ENCODE peak calls at places on chromosomes 13 and 19, in six cellular contexts. S is body of pancreas, I is choroid plexus epithelial cell, L is GM23338, U is PC-9, R is AG10803. K is an unnamed sample.
A peak's percentile ranks its signal among the peaks of the same experiment; 100 is the strongest.

GRCh38 chr19:35404879-35405622 is 34.2 kb downstream of the GPR42 start:
- DNase-seq in R (peak; percentile 91), S (peak; percentile 40), I (peak; percentile 89), L (peak; percentile 63), U (peak; percentile 67), K (peak; percentile 93)

GRCh38 chr19:35722461-35722860 is 4.7 kb downstream of the KMT2B start:
- DNase-seq in R (no peak), I (no peak), U (no peak), L (no peak), S (no peak), K (no peak)

GRCh38 chr13:97261254-97262015 is 39.3 kb downstream of the MBNL2 start:
- DNase-seq in S (no peak), U (no peak), L (no peak), R (no peak), I (no peak), K (no peak)

GRCh38 chr13:109576331-109576813 is 210.0 kb downstream of the IRS2 start:
- DNase-seq in L (no peak), R (no peak), U (no peak), I (no peak), S (no peak), K (peak; percentile 50)

GRCh38 chr13:68107667-68108066 is 877.5 kb upstream of the PCDH9 start:
- DNase-seq in R (no peak), I (no peak), U (no peak), L (no peak), S (no peak), K (no peak)

GRCh38 chr19:18846862-18847515 is 15.2 kb downstream of the UPF1 start:
- DNase-seq in U (no peak), L (peak; percentile 92), S (peak; percentile 78), I (peak; percentile 85), R (peak; percentile 88), K (peak; percentile 79)

GRCh38 chr19:37905936-37906867 is at the start of gene WDR87:
- DNase-seq in U (peak; percentile 78), R (peak; percentile 6), L (peak; percentile 94), I (peak; percentile 37), S (peak; percentile 60), K (peak; percentile 13)

GRCh38 chr19:13918726-13919411 is 12.9 kb downstream of the CC2D1A start:
- DNase-seq in U (no peak), L (peak; percentile 50), S (no peak), R (no peak), I (no peak), K (no peak)

GRCh38 chr13:71879129-71879535 is 12.1 kb upstream of the DACH1 start:
- DNase-seq in S (peak; percentile 20), R (no peak), I (peak; percentile 66), U (no peak), L (peak; percentile 81), K (peak; percentile 58)

GRCh38 chr19:6551607-6552450 is 21.0 kb downstream of the TNFSF9 start:
- DNase-seq in R (no peak), S (no peak), L (peak; percentile 92), U (no peak), I (no peak), K (no peak)

GRCh38 chr13:110713981-110714797 is 689 bp downstream of the ING1 start:
- DNase-seq in R (no peak), I (peak; percentile 56), S (peak; percentile 66), U (peak; percentile 60), L (peak; percentile 53), K (peak; percentile 54)

GRCh38 chr13:96816874-96817273 is 177.4 kb downstream of the OXGR1 start:
- DNase-seq in U (no peak), L (peak; percentile 66), S (no peak), R (no peak), I (no peak), K (no peak)

GRCh38 chr19:35528218-35529038 is at the start of gene SBSN:
- DNase-seq in I (peak; percentile 58), U (no peak), L (no peak), R (peak; percentile 80), S (no peak), K (peak; percentile 79)

GRCh38 chr19:54388001-54388802 is 23.5 kb upstream of the LAIR1 start:
- DNase-seq in R (no peak), I (peak; percentile 4), L (peak; percentile 33), S (peak; percentile 20), U (no peak), K (no peak)

GRCh38 chr19:50203281-50204080 is at the start of gene MYH14:
- DNase-seq in R (peak; percentile 5), L (peak; percentile 97), S (peak; percentile 98), U (peak; percentile 92), I (no peak), K (peak; percentile 30)

GRCh38 chr19:13015361-13016231 is 20.3 kb downstream of the NFIX start:
- DNase-seq in R (peak; percentile 78), U (no peak), L (peak; percentile 75), S (no peak), I (no peak), K (peak; percentile 57)

GRCh38 chr13:113669871-113670341 is 2.9 kb downstream of the GRK1 start:
- DNase-seq in R (no peak), L (no peak), I (no peak), S (peak; percentile 7), U (no peak), K (no peak)

GRCh38 chr13:112898786-112899617 is 70.0 kb upstream of the MCF2L start:
- DNase-seq in R (no peak), S (peak; percentile 10), L (no peak), I (no peak), U (no peak), K (no peak)

GRCh38 chr13:97268772-97269171 is 46.6 kb downstream of the MBNL2 start:
- DNase-seq in U (no peak), L (peak; percentile 43), S (no peak), R (no peak), I (no peak), K (peak; percentile 27)

GRCh38 chr19:39483141-39483540 is 2.5 kb downstream of the TIMM50 start:
- DNase-seq in I (no peak), S (no peak), U (no peak), L (no peak), R (no peak), K (no peak)

GRCh38 chr19:42075364-42075615 is 676 bp upstream of the ZNF574 start:
- DNase-seq in S (no peak), I (no peak), L (no peak), U (no peak), R (no peak), K (peak; percentile 21)

GRCh38 chr13:46388308-46388707 is 1.3 kb upstream of the RUBCNL start:
- DNase-seq in S (no peak), R (no peak), L (no peak), U (no peak), I (no peak), K (no peak)

GRCh38 chr13:46389985-46390384 is 2.9 kb upstream of the RUBCNL start:
- DNase-seq in U (no peak), L (no peak), I (no peak), S (peak; percentile 41), R (no peak), K (no peak)

GRCh38 chr13:46389457-46389856 is 2.4 kb upstream of the RUBCNL start:
- DNase-seq in I (no peak), U (no peak), R (no peak), L (peak; percentile 26), S (no peak), K (no peak)

GRCh38 chr13:46386996-46387851 is at the start of gene RUBCNL:
- DNase-seq in U (no peak), L (peak; percentile 74), R (peak; percentile 31), S (no peak), I (no peak), K (peak; percentile 51)

GRCh38 chr13:46388846-46389245 is 1.8 kb upstream of the RUBCNL start:
- DNase-seq in I (no peak), U (no peak), S (no peak), R (no peak), L (peak; percentile 74), K (no peak)
- H3K4me3 ChIP-seq in I (no peak overlapping the region), U (no peak overlapping the region), S (no peak overlapping the region), R (no peak overlapping the region), L (no peak overlapping the region), K (no peak overlapping the region)

GRCh38 chr13:74134777-74135305 is 637 bp upstream of the KLF12 start:
- DNase-seq in I (no peak), S (peak; percentile 50), U (no peak), L (no peak), R (no peak), K (no peak)

GRCh38 chr13:74132768-74133656 is 1.2 kb downstream of the KLF12 start:
- DNase-seq in I (peak; percentile 68), S (no peak), L (peak; percentile 68), U (no peak), R (peak; percentile 45), K (peak; percentile 40)

GRCh38 chr13:74132152-74132767 is 1.9 kb downstream of the KLF12 start:
- DNase-seq in U (no peak), I (peak; percentile 40), R (no peak), L (peak; percentile 21), S (no peak), K (peak; percentile 49)

GRCh38 chr13:74134226-74134776 is at the start of gene KLF12:
- DNase-seq in L (peak; percentile 85), U (no peak), I (peak; percentile 98), S (peak; percentile 73), R (peak; percentile 93), K (peak; percentile 97)

DNA sequence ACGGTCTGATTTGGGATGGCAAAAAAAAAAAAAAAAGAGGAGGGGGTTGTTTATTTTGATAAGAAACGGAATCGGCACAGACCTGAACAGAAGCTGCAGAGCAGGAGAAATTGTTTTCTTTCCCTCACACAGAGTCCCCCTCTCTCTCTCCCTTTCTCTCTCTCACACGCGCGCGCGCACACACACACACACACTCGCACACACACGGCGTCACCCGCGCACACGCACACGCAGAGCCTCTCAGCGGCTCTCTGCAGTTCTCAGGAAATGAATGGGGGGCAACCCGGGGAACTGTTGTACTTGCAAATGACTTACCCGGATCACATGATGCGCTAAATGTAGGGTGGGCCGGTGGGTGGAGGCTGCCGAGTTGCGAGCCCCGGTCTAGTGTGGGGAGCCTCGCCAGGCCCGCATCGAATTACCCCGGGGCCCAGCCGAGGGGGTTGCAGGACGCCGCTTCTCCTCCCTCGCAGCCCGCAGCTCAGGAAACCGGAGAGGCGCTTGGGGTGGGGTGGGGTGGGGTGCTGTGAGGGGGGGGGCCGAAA is 475 bp downstream of the KLF12 start:
- DNase-seq in S (peak; percentile 60), L (peak; percentile 85), R (peak; percentile 93), U (no peak), I (peak; percentile 97), K (peak; percentile 98)
- H3K4me3 ChIP-seq in S (peak overlapping the region; percentile 76), L (peak overlapping the region; percentile 95), R (peak overlapping the region; percentile 91), U (peak overlapping the region; percentile 38), I (peak overlapping the region; percentile 78), K (peak overlapping the region; percentile 67)

GRCh38 chr19:2625434-2625833 is 77.1 kb downstream of the GNG7 start:
- DNase-seq in I (no peak), R (no peak), L (no peak), U (no peak), S (no peak), K (no peak)
- H3K4me3 ChIP-seq in I (no peak overlapping the region), R (no peak overlapping the region), L (no peak overlapping the region), U (no peak overlapping the region), S (no peak overlapping the region), K (no peak overlapping the region)

GRCh38 chr13:101552797-101553196 is 100.3 kb downstream of the ITGBL1 start:
- DNase-seq in U (no peak), L (no peak), S (no peak), R (peak; percentile 86), I (peak; percentile 88), K (peak; percentile 73)

GRCh38 chr13:101554420-101555125 is 102.1 kb downstream of the ITGBL1 start:
- DNase-seq in R (peak; percentile 56), I (no peak), L (no peak), U (no peak), S (no peak), K (no peak)

GRCh38 chr13:101556676-101557121 is 104.2 kb downstream of the ITGBL1 start:
- DNase-seq in R (peak; percentile 97), U (no peak), S (no peak), L (no peak), I (peak; percentile 30), K (peak; percentile 33)

GRCh38 chr13:101552286-101552685 is 99.8 kb downstream of the ITGBL1 start:
- DNase-seq in R (peak; percentile 28), I (no peak), S (no peak), U (no peak), L (no peak), K (no peak)
- H3K4me3 ChIP-seq in R (no peak overlapping the region), I (no peak overlapping the region), S (no peak overlapping the region), U (no peak overlapping the region), L (no peak overlapping the region), K (no peak overlapping the region)

K was measured in cardiac fibroblast.